ENCODE peak calls at places on chromosomes 7 and 10, in five cellular contexts. V is stimulated activated CD4-positive, alpha-beta T cell treated with anti-CD3 and anti-CD28 coated beads, Interleukin-12 subunit alpha, Interleukin-12 subunit beta, amount 100 ng/mL, for 4 hours; K is body of pancreas; M is GM19239; O is PC-3. L is an unnamed sample.

GRCh38 chr7:74417419-74417971 is 36.2 kb upstream of the GTF2IRD1 start:
- DNase-seq in M (peak), V (peak), K (peak), O (peak), L (peak)

GRCh38 chr7:50393547-50394252 is 56.5 kb downstream of the FIGNL1 start:
- DNase-seq in K (no peak), M (no peak), O (no peak), V (no peak), L (peak)

GRCh38 chr7:54544356-54545240 is 2.4 kb downstream of the VSTM2A start:
- DNase-seq in O (no peak), K (no peak), M (no peak), V (no peak), L (peak)

GRCh38 chr10:82914655-82915136 is 1039.7 kb downstream of the NRG3 start:
- DNase-seq in O (no peak), M (no peak), K (no peak), V (no peak), L (peak)

GRCh38 chr7:91375378-91375777 is 111.1 kb downstream of the FZD1 start:
- DNase-seq in V (no peak), K (no peak), M (no peak), O (no peak), L (no peak)

GRCh38 chr10:71484352-71484751 is 87.6 kb downstream of the CDH23 start:
- DNase-seq in K (no peak), V (no peak), M (no peak), O (no peak), L (no peak)

GRCh38 chr7:17123020-17123419 is 175.4 kb upstream of the AHR start:
- DNase-seq in M (no peak), K (no peak), O (no peak), V (no peak), L (no peak)

GRCh38 chr7:37089972-37090371 is 358.7 kb downstream of the ELMO1 start:
- DNase-seq in M (no peak), K (no peak), V (no peak), O (no peak), L (no peak)

GRCh38 chr7:150473902-150474301 is 23.5 kb downstream of the GIMAP8 start:
- DNase-seq in O (no peak), K (no peak), M (no peak), V (no peak), L (no peak)

GRCh38 chr10:103479135-103479534 is at the start of gene CALHM3:
- DNase-seq in K (no peak), V (no peak), M (no peak), O (peak), L (no peak)

GRCh38 chr10:46229144-46229563 is 57.6 kb upstream of the ANTXRL start:
- DNase-seq in V (no peak), O (no peak), M (peak), K (peak), L (no peak)

L was measured in GM13976.